ENCODE peak calls at places on chromosomes 3 and 15, in eight cellular contexts. F, M, I, Q, C, V, Y and D are unnamed samples.

GRCh38 chr3:142028174-142028833 is 121.0 kb downstream of the TFDP2 start:
- DNase-seq in Y (no peak), V (peak; percentile 9), F (peak; percentile 51), Q (peak; percentile 2), C (peak; percentile 92), M (peak; percentile 83), I (peak; percentile 41), D (peak; percentile 59)

GRCh38 chr3:143536817-143537535 is 311.3 kb downstream of the SLC9A9 start:
- DNase-seq in C (peak; percentile 70), I (no peak), M (no peak), V (no peak), Y (no peak), Q (no peak), F (peak; percentile 70), D (no peak)

GRCh38 chr3:89234620-89235019 is 127.2 kb downstream of the EPHA3 start:
- DNase-seq in Y (no peak), Q (no peak), C (no peak), M (no peak), V (no peak), F (no peak), I (no peak), D (no peak)

GRCh38 chr15:45386420-45386819 is 8.1 kb upstream of the GATM start:
- DNase-seq in F (no peak), I (no peak), V (no peak), Y (no peak), M (no peak), C (no peak), Q (no peak), D (peak; percentile 24)

GRCh38 chr3:16319307-16319706 is 54.3 kb downstream of the OXNAD1 start:
- DNase-seq in Y (peak; percentile 61), I (no peak), V (peak; percentile 78), F (no peak), C (no peak), M (peak; percentile 62), Q (peak; percentile 78), D (no peak)

GRCh38 chr15:87959658-87960057 is 296.9 kb downstream of the NTRK3 start:
- DNase-seq in Y (no peak), I (no peak), C (no peak), F (no peak), V (no peak), M (no peak), Q (no peak), D (no peak)

GRCh38 chr3:127817331-127817821 is 4.9 kb downstream of the MGLL start:
- DNase-seq in M (no peak), V (no peak), Y (no peak), C (peak; percentile 78), F (peak; percentile 79), I (no peak), Q (no peak), D (no peak)

GRCh38 chr3:144273611-144274010 is 302.0 kb downstream of the DIPK2A start:
- DNase-seq in M (no peak), I (no peak), Y (no peak), Q (no peak), V (no peak), C (peak; percentile 49), F (no peak), D (no peak)

GRCh38 chr3:39130026-39130425 is 22.5 kb downstream of the TTC21A start:
- DNase-seq in V (no peak), F (no peak), Y (no peak), Q (no peak), I (no peak), C (no peak), M (no peak), D (no peak)

GRCh38 chr15:39584266-39584659 is 3.4 kb downstream of the THBS1 start:
- DNase-seq in V (no peak), C (no peak), I (no peak), M (no peak), Q (no peak), F (no peak), Y (no peak), D (no peak)

GRCh38 chr3:126180477-126181397 is at the start of gene ALDH1L1:
- DNase-seq in C (peak; percentile 50), V (no peak), Q (no peak), Y (no peak), F (no peak), I (peak; percentile 55), M (peak; percentile 84), D (peak; percentile 84)

GRCh38 chr3:158381274-158381868 is 189.6 kb upstream of the MLF1 start:
- DNase-seq in C (peak; percentile 30), F (no peak), M (no peak), Y (no peak), Q (no peak), I (no peak), V (no peak), D (no peak)

GRCh38 chr15:63195257-63196023 is 6.0 kb downstream of the RAB8B start:
- DNase-seq in Q (no peak), V (no peak), I (no peak), F (no peak), C (no peak), M (no peak), Y (no peak), D (no peak)

GRCh38 chr15:86445750-86446149 is 366.1 kb downstream of the AGBL1 start:
- DNase-seq in C (no peak), M (no peak), V (no peak), F (no peak), Q (no peak), I (no peak), Y (no peak), D (peak; percentile 45)